ENCODE peak calls at places on chromosomes 2 and 18, in eight cellular contexts. One of them, this sample, is unnamed.

GRCh38 chr2:68171146-68171545 is 13.5 kb downstream of the PNO1 start:
- DNase-seq in RPMI7951: no peak
- DNase-seq in stimulated activated CD8-positive, alpha-beta memory T cell treated with anti-CD3 and anti-CD28 coated beads, Interleukin-4, amount 100 ng/mL, for 4 hours: no peak
- DNase-seq in heart right ventricle: no peak
- DNase-seq in NCI-H69: no peak
- DNase-seq in Kasumi-1: no peak
- DNase-seq in neural progenitor cell: no peak
- DNase-seq in amniotic stem cell: no peak
- DNase-seq in this sample: no peak

GRCh38 chr2:22076512-22076911 is 952.7 kb downstream of the TDRD15 start:
- DNase-seq in RPMI7951: no peak
- DNase-seq in stimulated activated CD8-positive, alpha-beta memory T cell treated with anti-CD3 and anti-CD28 coated beads, Interleukin-4, amount 100 ng/mL, for 4 hours: no peak
- DNase-seq in heart right ventricle: no peak
- DNase-seq in NCI-H69: no peak
- DNase-seq in Kasumi-1: no peak
- DNase-seq in neural progenitor cell: no peak
- DNase-seq in amniotic stem cell: no peak
- DNase-seq in this sample: no peak

GRCh38 chr2:149291881-149292280 is 38.5 kb upstream of the LYPD6 start:
- DNase-seq in RPMI7951: no peak
- DNase-seq in stimulated activated CD8-positive, alpha-beta memory T cell treated with anti-CD3 and anti-CD28 coated beads, Interleukin-4, amount 100 ng/mL, for 4 hours: no peak
- DNase-seq in heart right ventricle: no peak
- DNase-seq in NCI-H69: no peak
- DNase-seq in Kasumi-1: no peak
- DNase-seq in neural progenitor cell: no peak
- DNase-seq in amniotic stem cell: no peak
- DNase-seq in this sample: no peak

GRCh38 chr2:240428245-240428644 is 7.2 kb upstream of the GPC1 start:
- DNase-seq in RPMI7951: no peak
- DNase-seq in stimulated activated CD8-positive, alpha-beta memory T cell treated with anti-CD3 and anti-CD28 coated beads, Interleukin-4, amount 100 ng/mL, for 4 hours: no peak
- DNase-seq in heart right ventricle: no peak
- DNase-seq in NCI-H69: no peak
- DNase-seq in Kasumi-1: no peak
- DNase-seq in neural progenitor cell: no peak
- DNase-seq in amniotic stem cell: no peak
- DNase-seq in this sample: no peak

GRCh38 chr2:41710944-41711343 is 336.9 kb upstream of the PKDCC start:
- DNase-seq in RPMI7951: no peak
- DNase-seq in stimulated activated CD8-positive, alpha-beta memory T cell treated with anti-CD3 and anti-CD28 coated beads, Interleukin-4, amount 100 ng/mL, for 4 hours: no peak
- DNase-seq in heart right ventricle: no peak
- DNase-seq in NCI-H69: no peak
- DNase-seq in Kasumi-1: no peak
- DNase-seq in neural progenitor cell: no peak
- DNase-seq in amniotic stem cell: no peak
- DNase-seq in this sample: no peak

GRCh38 chr2:19861771-19862170 is 40.0 kb downstream of the TTC32 start:
- DNase-seq in RPMI7951: peak
- DNase-seq in stimulated activated CD8-positive, alpha-beta memory T cell treated with anti-CD3 and anti-CD28 coated beads, Interleukin-4, amount 100 ng/mL, for 4 hours: no peak
- DNase-seq in heart right ventricle: no peak
- DNase-seq in NCI-H69: no peak
- DNase-seq in Kasumi-1: no peak
- DNase-seq in neural progenitor cell: no peak
- DNase-seq in amniotic stem cell: no peak
- DNase-seq in this sample: no peak

GRCh38 chr2:106562826-106563594 is 75.8 kb downstream of the CD8B2 start:
- DNase-seq in RPMI7951: no peak
- DNase-seq in stimulated activated CD8-positive, alpha-beta memory T cell treated with anti-CD3 and anti-CD28 coated beads, Interleukin-4, amount 100 ng/mL, for 4 hours: no peak
- DNase-seq in heart right ventricle: no peak
- DNase-seq in NCI-H69: peak
- DNase-seq in Kasumi-1: peak
- DNase-seq in neural progenitor cell: peak
- DNase-seq in amniotic stem cell: no peak
- DNase-seq in this sample: no peak

GRCh38 chr2:220051716-220052115 is 424.3 kb downstream of the SLC4A3 start:
- DNase-seq in RPMI7951: no peak
- DNase-seq in stimulated activated CD8-positive, alpha-beta memory T cell treated with anti-CD3 and anti-CD28 coated beads, Interleukin-4, amount 100 ng/mL, for 4 hours: no peak
- DNase-seq in heart right ventricle: no peak
- DNase-seq in NCI-H69: no peak
- DNase-seq in Kasumi-1: no peak
- DNase-seq in neural progenitor cell: no peak
- DNase-seq in amniotic stem cell: no peak
- DNase-seq in this sample: no peak

GRCh38 chr2:202158796-202159195 is 79.6 kb downstream of the SUMO1 start:
- DNase-seq in RPMI7951: peak
- DNase-seq in stimulated activated CD8-positive, alpha-beta memory T cell treated with anti-CD3 and anti-CD28 coated beads, Interleukin-4, amount 100 ng/mL, for 4 hours: no peak
- DNase-seq in heart right ventricle: no peak
- DNase-seq in NCI-H69: peak
- DNase-seq in Kasumi-1: no peak
- DNase-seq in neural progenitor cell: no peak
- DNase-seq in amniotic stem cell: no peak
- DNase-seq in this sample: no peak

GRCh38 chr2:235641333-235641732 is 147.5 kb downstream of the AGAP1 start:
- DNase-seq in RPMI7951: no peak
- DNase-seq in stimulated activated CD8-positive, alpha-beta memory T cell treated with anti-CD3 and anti-CD28 coated beads, Interleukin-4, amount 100 ng/mL, for 4 hours: no peak
- DNase-seq in heart right ventricle: peak
- DNase-seq in NCI-H69: peak
- DNase-seq in Kasumi-1: no peak
- DNase-seq in neural progenitor cell: no peak
- DNase-seq in amniotic stem cell: no peak
- DNase-seq in this sample: no peak

GRCh38 chr2:231241755-231242507 is 43.5 kb downstream of the ARMC9 start:
- DNase-seq in RPMI7951: peak
- DNase-seq in stimulated activated CD8-positive, alpha-beta memory T cell treated with anti-CD3 and anti-CD28 coated beads, Interleukin-4, amount 100 ng/mL, for 4 hours: no peak
- DNase-seq in heart right ventricle: no peak
- DNase-seq in NCI-H69: no peak
- DNase-seq in Kasumi-1: no peak
- DNase-seq in neural progenitor cell: no peak
- DNase-seq in amniotic stem cell: no peak
- DNase-seq in this sample: no peak

GRCh38 chr2:15889800-15890498 is 50.4 kb upstream of the MYCN start:
- DNase-seq in RPMI7951: no peak
- DNase-seq in stimulated activated CD8-positive, alpha-beta memory T cell treated with anti-CD3 and anti-CD28 coated beads, Interleukin-4, amount 100 ng/mL, for 4 hours: no peak
- DNase-seq in heart right ventricle: no peak
- DNase-seq in NCI-H69: peak
- DNase-seq in Kasumi-1: no peak
- DNase-seq in neural progenitor cell: no peak
- DNase-seq in amniotic stem cell: no peak
- DNase-seq in this sample: peak

GRCh38 chr2:240179941-240180666 is 39.6 kb upstream of the OTOS start:
- DNase-seq in RPMI7951: no peak
- DNase-seq in stimulated activated CD8-positive, alpha-beta memory T cell treated with anti-CD3 and anti-CD28 coated beads, Interleukin-4, amount 100 ng/mL, for 4 hours: no peak
- DNase-seq in heart right ventricle: no peak
- DNase-seq in NCI-H69: no peak
- DNase-seq in Kasumi-1: no peak
- DNase-seq in neural progenitor cell: no peak
- DNase-seq in amniotic stem cell: no peak
- DNase-seq in this sample: no peak

GRCh38 chr2:239758325-239758877 is 266.7 kb downstream of the NDUFA10 start:
- DNase-seq in RPMI7951: peak
- DNase-seq in stimulated activated CD8-positive, alpha-beta memory T cell treated with anti-CD3 and anti-CD28 coated beads, Interleukin-4, amount 100 ng/mL, for 4 hours: no peak
- DNase-seq in heart right ventricle: no peak
- DNase-seq in NCI-H69: no peak
- DNase-seq in Kasumi-1: no peak
- DNase-seq in neural progenitor cell: no peak
- DNase-seq in amniotic stem cell: no peak
- DNase-seq in this sample: no peak

GRCh38 chr2:189254268-189254883 is 74.8 kb upstream of the COL5A2 start:
- DNase-seq in RPMI7951: peak
- DNase-seq in stimulated activated CD8-positive, alpha-beta memory T cell treated with anti-CD3 and anti-CD28 coated beads, Interleukin-4, amount 100 ng/mL, for 4 hours: no peak
- DNase-seq in heart right ventricle: peak
- DNase-seq in NCI-H69: no peak
- DNase-seq in Kasumi-1: no peak
- DNase-seq in neural progenitor cell: peak
- DNase-seq in amniotic stem cell: peak
- DNase-seq in this sample: no peak

GRCh38 chr2:144211826-144212225 is 308.1 kb downstream of the ZEB2 start:
- DNase-seq in RPMI7951: peak
- DNase-seq in stimulated activated CD8-positive, alpha-beta memory T cell treated with anti-CD3 and anti-CD28 coated beads, Interleukin-4, amount 100 ng/mL, for 4 hours: no peak
- DNase-seq in heart right ventricle: no peak
- DNase-seq in NCI-H69: no peak
- DNase-seq in Kasumi-1: peak
- DNase-seq in neural progenitor cell: no peak
- DNase-seq in amniotic stem cell: no peak
- DNase-seq in this sample: peak

GRCh38 chr18:53701697-53702096 is 522.8 kb downstream of the MBD2 start:
- DNase-seq in RPMI7951: no peak
- DNase-seq in stimulated activated CD8-positive, alpha-beta memory T cell treated with anti-CD3 and anti-CD28 coated beads, Interleukin-4, amount 100 ng/mL, for 4 hours: no peak
- DNase-seq in heart right ventricle: no peak
- DNase-seq in NCI-H69: peak
- DNase-seq in Kasumi-1: no peak
- DNase-seq in neural progenitor cell: no peak
- DNase-seq in amniotic stem cell: no peak
- DNase-seq in this sample: peak

GRCh38 chr2:40394030-40394429 is 57.9 kb downstream of the SLC8A1 start:
- DNase-seq in RPMI7951: no peak
- DNase-seq in stimulated activated CD8-positive, alpha-beta memory T cell treated with anti-CD3 and anti-CD28 coated beads, Interleukin-4, amount 100 ng/mL, for 4 hours: no peak
- DNase-seq in heart right ventricle: no peak
- DNase-seq in NCI-H69: no peak
- DNase-seq in Kasumi-1: no peak
- DNase-seq in neural progenitor cell: no peak
- DNase-seq in amniotic stem cell: no peak
- DNase-seq in this sample: no peak

GRCh38 chr2:138433995-138434991 is 67.3 kb upstream of the SPOPL start:
- DNase-seq in RPMI7951: no peak
- DNase-seq in stimulated activated CD8-positive, alpha-beta memory T cell treated with anti-CD3 and anti-CD28 coated beads, Interleukin-4, amount 100 ng/mL, for 4 hours: no peak
- DNase-seq in heart right ventricle: no peak
- DNase-seq in NCI-H69: peak
- DNase-seq in Kasumi-1: no peak
- DNase-seq in neural progenitor cell: no peak
- DNase-seq in amniotic stem cell: no peak
- DNase-seq in this sample: no peak

GRCh38 chr2:66926594-66927112 is 470.5 kb upstream of the ETAA1 start:
- DNase-seq in RPMI7951: no peak
- DNase-seq in stimulated activated CD8-positive, alpha-beta memory T cell treated with anti-CD3 and anti-CD28 coated beads, Interleukin-4, amount 100 ng/mL, for 4 hours: no peak
- DNase-seq in heart right ventricle: no peak
- DNase-seq in NCI-H69: no peak
- DNase-seq in Kasumi-1: no peak
- DNase-seq in neural progenitor cell: no peak
- DNase-seq in amniotic stem cell: no peak
- DNase-seq in this sample: no peak

GRCh38 chr18:47736376-47737140 is 193.9 kb downstream of the SMAD2 start:
- DNase-seq in RPMI7951: no peak
- DNase-seq in stimulated activated CD8-positive, alpha-beta memory T cell treated with anti-CD3 and anti-CD28 coated beads, Interleukin-4, amount 100 ng/mL, for 4 hours: no peak
- DNase-seq in heart right ventricle: no peak
- DNase-seq in NCI-H69: no peak
- DNase-seq in Kasumi-1: no peak
- DNase-seq in neural progenitor cell: no peak
- DNase-seq in amniotic stem cell: no peak
- DNase-seq in this sample: no peak

GRCh38 chr2:49936965-49937364 is 782.6 kb upstream of the FSHR start:
- DNase-seq in RPMI7951: no peak
- DNase-seq in stimulated activated CD8-positive, alpha-beta memory T cell treated with anti-CD3 and anti-CD28 coated beads, Interleukin-4, amount 100 ng/mL, for 4 hours: no peak
- DNase-seq in heart right ventricle: no peak
- DNase-seq in NCI-H69: peak
- DNase-seq in Kasumi-1: no peak
- DNase-seq in neural progenitor cell: no peak
- DNase-seq in amniotic stem cell: no peak
- DNase-seq in this sample: no peak

GRCh38 chr2:215693269-215693998 is 257.6 kb upstream of the FN1 start:
- DNase-seq in RPMI7951: peak
- DNase-seq in stimulated activated CD8-positive, alpha-beta memory T cell treated with anti-CD3 and anti-CD28 coated beads, Interleukin-4, amount 100 ng/mL, for 4 hours: no peak
- DNase-seq in heart right ventricle: no peak
- DNase-seq in NCI-H69: no peak
- DNase-seq in Kasumi-1: no peak
- DNase-seq in neural progenitor cell: no peak
- DNase-seq in amniotic stem cell: peak
- DNase-seq in this sample: no peak

GRCh38 chr2:197010200-197011020 is 83.9 kb upstream of the PGAP1 start:
- DNase-seq in RPMI7951: no peak
- DNase-seq in stimulated activated CD8-positive, alpha-beta memory T cell treated with anti-CD3 and anti-CD28 coated beads, Interleukin-4, amount 100 ng/mL, for 4 hours: no peak
- DNase-seq in heart right ventricle: no peak
- DNase-seq in NCI-H69: no peak
- DNase-seq in Kasumi-1: no peak
- DNase-seq in neural progenitor cell: peak
- DNase-seq in amniotic stem cell: no peak
- DNase-seq in this sample: no peak

GRCh38 chr2:216006164-216006663 is 7.1 kb downstream of the MREG start:
- DNase-seq in RPMI7951: peak
- DNase-seq in stimulated activated CD8-positive, alpha-beta memory T cell treated with anti-CD3 and anti-CD28 coated beads, Interleukin-4, amount 100 ng/mL, for 4 hours: no peak
- DNase-seq in heart right ventricle: no peak
- DNase-seq in NCI-H69: no peak
- DNase-seq in Kasumi-1: peak
- DNase-seq in neural progenitor cell: peak
- DNase-seq in amniotic stem cell: no peak
- DNase-seq in this sample: peak

GRCh38 chr2:212968284-212969081 is 182.9 kb downstream of the IKZF2 start:
- DNase-seq in RPMI7951: no peak
- DNase-seq in stimulated activated CD8-positive, alpha-beta memory T cell treated with anti-CD3 and anti-CD28 coated beads, Interleukin-4, amount 100 ng/mL, for 4 hours: no peak
- DNase-seq in heart right ventricle: no peak
- DNase-seq in NCI-H69: no peak
- DNase-seq in Kasumi-1: no peak
- DNase-seq in neural progenitor cell: peak
- DNase-seq in amniotic stem cell: no peak
- DNase-seq in this sample: peak

GRCh38 chr2:79824086-79824786 is 311.4 kb downstream of the CTNNA2 start:
- DNase-seq in RPMI7951: no peak
- DNase-seq in stimulated activated CD8-positive, alpha-beta memory T cell treated with anti-CD3 and anti-CD28 coated beads, Interleukin-4, amount 100 ng/mL, for 4 hours: no peak
- DNase-seq in heart right ventricle: no peak
- DNase-seq in NCI-H69: no peak
- DNase-seq in Kasumi-1: no peak
- DNase-seq in neural progenitor cell: no peak
- DNase-seq in amniotic stem cell: no peak
- DNase-seq in this sample: no peak

This sample was measured in GM12865.